ENCODE peak calls at places on chromosomes 7 and 10, in four cellular contexts. One of them, this sample, is unnamed.

GRCh38 chr10:97923476-97923875 is 73.8 kb downstream of the GOLGA7B start:
- DNase-seq in H7: no peak
- DNase-seq in stimulated activated CD4-positive, alpha-beta T cell treated with anti-CD3 and anti-CD28 coated beads, Interleukin-1b, Interleukin-23, amount 100 ng/mL, for 24 hours: no peak
- DNase-seq in HuH-7.5: no peak
- DNase-seq in this sample: no peak

GRCh38 chr10:71582019-71582418 is 137.6 kb downstream of the C10orf105 start:
- DNase-seq in H7: peak; percentile 72
- DNase-seq in stimulated activated CD4-positive, alpha-beta T cell treated with anti-CD3 and anti-CD28 coated beads, Interleukin-1b, Interleukin-23, amount 100 ng/mL, for 24 hours: no peak
- DNase-seq in HuH-7.5: no peak
- DNase-seq in this sample: no peak

GRCh38 chr7:96342036-96342435 is 20.1 kb upstream of the SLC25A13 start:
- DNase-seq in H7: no peak
- DNase-seq in stimulated activated CD4-positive, alpha-beta T cell treated with anti-CD3 and anti-CD28 coated beads, Interleukin-1b, Interleukin-23, amount 100 ng/mL, for 24 hours: no peak
- DNase-seq in HuH-7.5: no peak
- DNase-seq in this sample: no peak

GRCh38 chr10:99370993-99371392 is 41.8 kb downstream of the CNNM1 start:
- DNase-seq in H7: no peak
- DNase-seq in stimulated activated CD4-positive, alpha-beta T cell treated with anti-CD3 and anti-CD28 coated beads, Interleukin-1b, Interleukin-23, amount 100 ng/mL, for 24 hours: no peak
- DNase-seq in HuH-7.5: peak; percentile 41
- DNase-seq in this sample: no peak

GRCh38 chr7:158037211-158037610 is 550.4 kb downstream of the PTPRN2 start:
- DNase-seq in H7: no peak
- DNase-seq in stimulated activated CD4-positive, alpha-beta T cell treated with anti-CD3 and anti-CD28 coated beads, Interleukin-1b, Interleukin-23, amount 100 ng/mL, for 24 hours: no peak
- DNase-seq in HuH-7.5: no peak
- DNase-seq in this sample: no peak

GRCh38 chr10:101367569-101368453 is 13.8 kb downstream of the BTRC start:
- DNase-seq in H7: no peak
- DNase-seq in stimulated activated CD4-positive, alpha-beta T cell treated with anti-CD3 and anti-CD28 coated beads, Interleukin-1b, Interleukin-23, amount 100 ng/mL, for 24 hours: no peak
- DNase-seq in HuH-7.5: no peak
- DNase-seq in this sample: no peak

GRCh38 chr7:144776447-144776846 is 59.4 kb downstream of the TPK1 start:
- DNase-seq in H7: no peak
- DNase-seq in stimulated activated CD4-positive, alpha-beta T cell treated with anti-CD3 and anti-CD28 coated beads, Interleukin-1b, Interleukin-23, amount 100 ng/mL, for 24 hours: no peak
- DNase-seq in HuH-7.5: no peak
- DNase-seq in this sample: no peak

GRCh38 chr10:69533658-69534057 is 39.6 kb downstream of the NEUROG3 start:
- DNase-seq in H7: no peak
- DNase-seq in stimulated activated CD4-positive, alpha-beta T cell treated with anti-CD3 and anti-CD28 coated beads, Interleukin-1b, Interleukin-23, amount 100 ng/mL, for 24 hours: no peak
- DNase-seq in HuH-7.5: no peak
- DNase-seq in this sample: no peak

GRCh38 chr10:35228058-35228457 is 101.4 kb downstream of the CREM start:
- DNase-seq in H7: no peak
- DNase-seq in stimulated activated CD4-positive, alpha-beta T cell treated with anti-CD3 and anti-CD28 coated beads, Interleukin-1b, Interleukin-23, amount 100 ng/mL, for 24 hours: no peak
- DNase-seq in HuH-7.5: no peak
- DNase-seq in this sample: no peak